ENCODE peak calls at places on chromosome 1, in five cellular contexts. One of them, this sample, is unnamed.
A peak's percentile ranks its signal among the peaks of the same experiment; 100 is the strongest.

GRCh38 chr1:168236836-168237611 is 11.2 kb downstream of the SFT2D2 start:
- DNase-seq in CD8-positive, alpha-beta memory T cell: no peak
- DNase-seq in K562: no peak
- DNase-seq in mesenchymal stem cell: no peak
- DNase-seq in neuronal stem cell: no peak
- DNase-seq in this sample: no peak

GRCh38 chr1:153750026-153750995 is 22.5 kb downstream of the INTS3 start:
- DNase-seq in CD8-positive, alpha-beta memory T cell: no peak
- DNase-seq in K562: peak; percentile 56
- DNase-seq in mesenchymal stem cell: no peak
- DNase-seq in neuronal stem cell: peak; percentile 38
- DNase-seq in this sample: peak; percentile 77

GRCh38 chr1:182939413-182939812 is 13.6 kb downstream of the SHCBP1L start:
- DNase-seq in CD8-positive, alpha-beta memory T cell: no peak
- DNase-seq in K562: no peak
- DNase-seq in mesenchymal stem cell: no peak
- DNase-seq in neuronal stem cell: no peak
- DNase-seq in this sample: no peak

GRCh38 chr1:46488343-46489168 is 1.1 kb upstream of the DMBX1 start:
- DNase-seq in CD8-positive, alpha-beta memory T cell: no peak
- DNase-seq in K562: no peak
- DNase-seq in mesenchymal stem cell: peak; percentile 33
- DNase-seq in neuronal stem cell: no peak
- DNase-seq in this sample: no peak

GRCh38 chr1:25549273-25550154 is 6.1 kb downstream of the LDLRAP1 start:
- DNase-seq in CD8-positive, alpha-beta memory T cell: peak; percentile 79
- DNase-seq in K562: peak; percentile 98
- DNase-seq in mesenchymal stem cell: peak; percentile 56
- DNase-seq in neuronal stem cell: no peak
- DNase-seq in this sample: peak; percentile 61

GRCh38 chr1:42732126-42732680 is 7.8 kb downstream of the CLDN19 start:
- DNase-seq in CD8-positive, alpha-beta memory T cell: no peak
- DNase-seq in K562: no peak
- DNase-seq in mesenchymal stem cell: no peak
- DNase-seq in neuronal stem cell: no peak
- DNase-seq in this sample: no peak

GRCh38 chr1:107405241-107405640 is 264.4 kb downstream of the NTNG1 start:
- DNase-seq in CD8-positive, alpha-beta memory T cell: no peak
- DNase-seq in K562: no peak
- DNase-seq in mesenchymal stem cell: no peak
- DNase-seq in neuronal stem cell: no peak
- DNase-seq in this sample: no peak

GRCh38 chr1:162276493-162276892 is 100.2 kb downstream of the SPATA46 start:
- DNase-seq in CD8-positive, alpha-beta memory T cell: no peak
- DNase-seq in K562: no peak
- DNase-seq in mesenchymal stem cell: peak; percentile 43
- DNase-seq in neuronal stem cell: no peak
- DNase-seq in this sample: no peak

GRCh38 chr1:179129702-179130473 is 48.0 kb downstream of the TOR3A start:
- DNase-seq in CD8-positive, alpha-beta memory T cell: peak; percentile 67
- DNase-seq in K562: no peak
- DNase-seq in mesenchymal stem cell: peak; percentile 63
- DNase-seq in neuronal stem cell: no peak
- DNase-seq in this sample: no peak

GRCh38 chr1:243325305-243325890 is 69.6 kb downstream of the SDCCAG8 start:
- DNase-seq in CD8-positive, alpha-beta memory T cell: peak; percentile 29
- DNase-seq in K562: peak; percentile 51
- DNase-seq in mesenchymal stem cell: peak; percentile 69
- DNase-seq in neuronal stem cell: peak; percentile 46
- DNase-seq in this sample: no peak

GRCh38 chr1:28046716-28047115 is 41.7 kb downstream of the EYA3 start:
- DNase-seq in CD8-positive, alpha-beta memory T cell: no peak
- DNase-seq in K562: no peak
- DNase-seq in mesenchymal stem cell: no peak
- DNase-seq in neuronal stem cell: no peak
- DNase-seq in this sample: no peak

GRCh38 chr1:223244366-223245103 is 101.5 kb upstream of the TLR5 start:
- DNase-seq in CD8-positive, alpha-beta memory T cell: no peak
- DNase-seq in K562: peak; percentile 31
- DNase-seq in mesenchymal stem cell: peak; percentile 5
- DNase-seq in neuronal stem cell: no peak
- DNase-seq in this sample: no peak

GRCh38 chr1:185108324-185108723 is 48.4 kb downstream of the TRMT1L start:
- DNase-seq in CD8-positive, alpha-beta memory T cell: no peak
- DNase-seq in K562: no peak
- DNase-seq in mesenchymal stem cell: peak; percentile 11
- DNase-seq in neuronal stem cell: no peak
- DNase-seq in this sample: no peak

GRCh38 chr1:170856455-170856854 is 78.9 kb upstream of the MROH9 start:
- DNase-seq in CD8-positive, alpha-beta memory T cell: no peak
- DNase-seq in K562: no peak
- DNase-seq in mesenchymal stem cell: no peak
- DNase-seq in neuronal stem cell: no peak
- DNase-seq in this sample: no peak

GRCh38 chr1:227941509-227942020 is 6.2 kb downstream of the WNT9A start:
- DNase-seq in CD8-positive, alpha-beta memory T cell: no peak
- DNase-seq in K562: no peak
- DNase-seq in mesenchymal stem cell: no peak
- DNase-seq in neuronal stem cell: no peak
- DNase-seq in this sample: peak; percentile 70

GRCh38 chr1:29123871-29124365 is at the start of gene TMEM200B:
- DNase-seq in CD8-positive, alpha-beta memory T cell: no peak
- DNase-seq in K562: no peak
- DNase-seq in mesenchymal stem cell: no peak
- DNase-seq in neuronal stem cell: no peak
- DNase-seq in this sample: no peak

GRCh38 chr1:110434946-110435345 is 16.0 kb upstream of the PROK1 start:
- DNase-seq in CD8-positive, alpha-beta memory T cell: no peak
- DNase-seq in K562: peak; percentile 41
- DNase-seq in mesenchymal stem cell: no peak
- DNase-seq in neuronal stem cell: no peak
- DNase-seq in this sample: no peak

GRCh38 chr1:161162052-161162451 is 2.8 kb downstream of the USP21 start:
- DNase-seq in CD8-positive, alpha-beta memory T cell: no peak
- DNase-seq in K562: no peak
- DNase-seq in mesenchymal stem cell: no peak
- DNase-seq in neuronal stem cell: no peak
- DNase-seq in this sample: no peak

GRCh38 chr1:91818713-91818975 is 67.3 kb downstream of the TGFBR3 start:
- DNase-seq in CD8-positive, alpha-beta memory T cell: no peak
- DNase-seq in K562: no peak
- DNase-seq in mesenchymal stem cell: no peak
- DNase-seq in neuronal stem cell: no peak
- DNase-seq in this sample: no peak
- H3K27ac ChIP-seq in CD8-positive, alpha-beta memory T cell: no peak overlapping the region
- H3K27ac ChIP-seq in K562: no peak overlapping the region
- H3K27ac ChIP-seq in mesenchymal stem cell: peak overlapping the region; percentile 14
- H3K27ac ChIP-seq in neuronal stem cell: no peak overlapping the region
- H3K27ac ChIP-seq in this sample: peak overlapping the region; percentile 13

GRCh38 chr1:89529196-89529595 is 4.6 kb downstream of the LRRC8B start:
- DNase-seq in CD8-positive, alpha-beta memory T cell: no peak
- DNase-seq in K562: no peak
- DNase-seq in mesenchymal stem cell: no peak
- DNase-seq in neuronal stem cell: no peak
- DNase-seq in this sample: no peak

GRCh38 chr1:89527750-89528381 is 3.2 kb downstream of the LRRC8B start:
- DNase-seq in CD8-positive, alpha-beta memory T cell: no peak
- DNase-seq in K562: no peak
- DNase-seq in mesenchymal stem cell: no peak
- DNase-seq in neuronal stem cell: no peak
- DNase-seq in this sample: no peak

GRCh38 chr1:89528382-89528780 is 3.8 kb downstream of the LRRC8B start:
- DNase-seq in CD8-positive, alpha-beta memory T cell: no peak
- DNase-seq in K562: no peak
- DNase-seq in mesenchymal stem cell: no peak
- DNase-seq in neuronal stem cell: no peak
- DNase-seq in this sample: no peak

GRCh38 chr1:89525169-89525855 is 683 bp downstream of the LRRC8B start:
- DNase-seq in CD8-positive, alpha-beta memory T cell: peak; percentile 49
- DNase-seq in K562: peak; percentile 54
- DNase-seq in mesenchymal stem cell: peak; percentile 41
- DNase-seq in neuronal stem cell: no peak
- DNase-seq in this sample: peak; percentile 69

GRCh38 chr1:89527256-89527655 is 2.6 kb downstream of the LRRC8B start:
- DNase-seq in CD8-positive, alpha-beta memory T cell: no peak
- DNase-seq in K562: no peak
- DNase-seq in mesenchymal stem cell: no peak
- DNase-seq in neuronal stem cell: no peak
- DNase-seq in this sample: no peak
- H3K27ac ChIP-seq in CD8-positive, alpha-beta memory T cell: no peak overlapping the region
- H3K27ac ChIP-seq in K562: no peak overlapping the region
- H3K27ac ChIP-seq in mesenchymal stem cell: no peak overlapping the region
- H3K27ac ChIP-seq in neuronal stem cell: no peak overlapping the region
- H3K27ac ChIP-seq in this sample: no peak overlapping the region

DNA sequence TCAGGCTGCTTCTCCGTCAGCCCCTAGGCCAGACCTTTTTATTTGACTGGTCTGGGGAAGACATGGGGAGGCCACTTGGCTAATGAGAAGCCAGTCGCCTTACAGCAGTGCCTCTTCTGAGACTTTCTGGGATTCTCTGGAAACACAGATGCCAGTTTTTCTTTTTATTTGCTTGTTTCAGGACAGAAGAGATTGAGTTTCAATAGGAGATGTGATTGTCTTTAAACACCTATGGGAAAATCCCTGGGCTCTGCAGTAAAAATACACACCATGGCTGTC is 15.4 kb upstream of the BTG2 start:
- DNase-seq in CD8-positive, alpha-beta memory T cell: no peak
- DNase-seq in K562: no peak
- DNase-seq in mesenchymal stem cell: no peak
- DNase-seq in neuronal stem cell: no peak
- DNase-seq in this sample: no peak
- H3K27ac ChIP-seq in CD8-positive, alpha-beta memory T cell: peak overlapping the region; percentile 99
- H3K27ac ChIP-seq in K562: peak overlapping the region; percentile 50
- H3K27ac ChIP-seq in mesenchymal stem cell: no peak overlapping the region
- H3K27ac ChIP-seq in neuronal stem cell: no peak overlapping the region
- H3K27ac ChIP-seq in this sample: peak overlapping the region; percentile 91

GRCh38 chr1:9369964-9370788 is 77.5 kb downstream of the SPSB1 start:
- DNase-seq in CD8-positive, alpha-beta memory T cell: no peak
- DNase-seq in K562: no peak
- DNase-seq in mesenchymal stem cell: no peak
- DNase-seq in neuronal stem cell: no peak
- DNase-seq in this sample: no peak

GRCh38 chr1:9371951-9372350 is 79.3 kb downstream of the SPSB1 start:
- DNase-seq in CD8-positive, alpha-beta memory T cell: no peak
- DNase-seq in K562: no peak
- DNase-seq in mesenchymal stem cell: no peak
- DNase-seq in neuronal stem cell: no peak
- DNase-seq in this sample: no peak

GRCh38 chr1:9368356-9368755 is 75.7 kb downstream of the SPSB1 start:
- DNase-seq in CD8-positive, alpha-beta memory T cell: peak; percentile 30
- DNase-seq in K562: no peak
- DNase-seq in mesenchymal stem cell: no peak
- DNase-seq in neuronal stem cell: no peak
- DNase-seq in this sample: no peak

GRCh38 chr1:9373614-9374013 is 80.9 kb downstream of the SPSB1 start:
- DNase-seq in CD8-positive, alpha-beta memory T cell: no peak
- DNase-seq in K562: no peak
- DNase-seq in mesenchymal stem cell: peak; percentile 43
- DNase-seq in neuronal stem cell: no peak
- DNase-seq in this sample: no peak

DNA sequence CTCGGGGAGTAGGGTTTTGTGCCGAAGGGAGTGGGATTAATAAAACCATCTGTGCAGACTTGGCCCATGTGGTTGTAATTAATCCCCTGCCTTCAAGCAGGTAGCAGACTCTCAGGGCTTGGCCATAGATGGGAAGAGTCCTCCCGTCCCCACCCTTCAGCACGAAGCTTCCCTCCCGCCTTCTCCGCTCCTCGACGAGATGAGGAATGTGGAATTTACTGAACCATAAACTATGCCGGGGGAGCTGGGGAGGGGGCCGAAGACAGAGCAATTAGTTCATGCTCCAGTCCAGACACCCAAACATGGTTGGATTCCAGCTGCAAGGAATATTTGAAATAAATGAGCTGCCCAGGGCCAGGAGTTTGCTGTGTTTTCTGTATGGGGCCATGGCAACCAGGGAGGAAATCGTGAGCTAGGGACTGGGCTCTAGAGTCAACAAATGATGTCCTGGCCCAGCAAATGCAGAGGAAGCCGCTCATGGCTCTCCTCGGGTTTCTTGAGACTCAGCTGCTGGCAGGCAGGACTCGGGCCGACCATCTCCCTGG is 78.8 kb downstream of the SPSB1 start:
- DNase-seq in CD8-positive, alpha-beta memory T cell: no peak
- DNase-seq in K562: no peak
- DNase-seq in mesenchymal stem cell: peak; percentile 97
- DNase-seq in neuronal stem cell: peak; percentile 43
- DNase-seq in this sample: peak; percentile 92
- H3K27ac ChIP-seq in CD8-positive, alpha-beta memory T cell: no peak overlapping the region
- H3K27ac ChIP-seq in K562: no peak overlapping the region
- H3K27ac ChIP-seq in mesenchymal stem cell: peak overlapping the region; percentile 93
- H3K27ac ChIP-seq in neuronal stem cell: no peak overlapping the region
- H3K27ac ChIP-seq in this sample: peak overlapping the region; percentile 91

GRCh38 chr1:232577809-232578208 is 52.1 kb downstream of the SIPA1L2 start:
- DNase-seq in CD8-positive, alpha-beta memory T cell: no peak
- DNase-seq in K562: no peak
- DNase-seq in mesenchymal stem cell: no peak
- DNase-seq in neuronal stem cell: no peak
- DNase-seq in this sample: no peak

GRCh38 chr1:232581932-232582331 is 48.0 kb downstream of the SIPA1L2 start:
- DNase-seq in CD8-positive, alpha-beta memory T cell: no peak
- DNase-seq in K562: no peak
- DNase-seq in mesenchymal stem cell: no peak
- DNase-seq in neuronal stem cell: no peak
- DNase-seq in this sample: no peak

GRCh38 chr1:232579461-232579860 is 50.5 kb downstream of the SIPA1L2 start:
- DNase-seq in CD8-positive, alpha-beta memory T cell: no peak
- DNase-seq in K562: no peak
- DNase-seq in mesenchymal stem cell: no peak
- DNase-seq in neuronal stem cell: no peak
- DNase-seq in this sample: no peak

GRCh38 chr1:232578681-232579195 is 51.2 kb downstream of the SIPA1L2 start:
- DNase-seq in CD8-positive, alpha-beta memory T cell: no peak
- DNase-seq in K562: no peak
- DNase-seq in mesenchymal stem cell: peak; percentile 63
- DNase-seq in neuronal stem cell: no peak
- DNase-seq in this sample: no peak

GRCh38 chr1:232579958-232580705 is 49.8 kb downstream of the SIPA1L2 start:
- DNase-seq in CD8-positive, alpha-beta memory T cell: no peak
- DNase-seq in K562: no peak
- DNase-seq in mesenchymal stem cell: no peak
- DNase-seq in neuronal stem cell: no peak
- DNase-seq in this sample: no peak
- H3K27ac ChIP-seq in CD8-positive, alpha-beta memory T cell: no peak overlapping the region
- H3K27ac ChIP-seq in K562: no peak overlapping the region
- H3K27ac ChIP-seq in mesenchymal stem cell: no peak overlapping the region
- H3K27ac ChIP-seq in neuronal stem cell: no peak overlapping the region
- H3K27ac ChIP-seq in this sample: no peak overlapping the region